ENCODE peak calls at places on chromosomes 3 and 15, in four cellular contexts. W is neuronal stem cell, I is IMR-90, Q is H1. M is an unnamed sample. For H3K36me3, the result is how much of the 10 kb centered on the place peaks cover.

GRCh38 chr15:65583701-65584100 is 27.2 kb downstream of the INTS14 start:
- DNase-seq in W (peak), I (peak), Q (no peak), M (no peak)

GRCh38 chr15:55764398-55764797 is 21.4 kb upstream of the PRTG start:
- DNase-seq in W (no peak), I (no peak), Q (no peak), M (no peak)

GRCh38 chr3:31534036-31534435 is 1.3 kb downstream of the STT3B start:
- DNase-seq in W (no peak), I (peak), Q (no peak), M (no peak)

GRCh38 chr15:47184405-47185221 is 532.7 kb upstream of the SEMA6D start:
- DNase-seq in W (peak), I (peak), Q (no peak), M (peak)

GRCh38 chr3:11482024-11482423 is 161.7 kb downstream of the VGLL4 start:
- DNase-seq in W (no peak), I (peak), Q (no peak), M (no peak)

GRCh38 chr3:197430961-197431910 is 124.5 kb downstream of the BDH1 start:
- DNase-seq in W (no peak), I (peak), Q (no peak), M (no peak)

GRCh38 chr15:40338041-40338657 is 2.6 kb downstream of the CCDC9B start:
- DNase-seq in W (peak), I (peak), Q (no peak), M (peak)

GRCh38 chr3:135995766-135996165 is 30.2 kb downstream of the PPP2R3A start:
- DNase-seq in W (no peak), I (peak), Q (no peak), M (no peak)

GRCh38 chr3:126544596-126545281 is 14.0 kb downstream of the C3orf22 start:
- DNase-seq in W (no peak), I (no peak), Q (no peak), M (no peak)

GRCh38 chr3:181458857-181459256 is 252.9 kb upstream of the SOX2 start:
- DNase-seq in W (no peak), I (no peak), Q (no peak), M (no peak)

GRCh38 chr15:77387355-77388105 is 32.4 kb downstream of the PEAK1 start:
- DNase-seq in W (no peak), I (peak), Q (no peak), M (no peak)

GRCh38 chr3:42685891-42686820 is 819 bp downstream of the KLHL40 start:
- DNase-seq in W (no peak), I (no peak), Q (no peak), M (no peak)

GRCh38 chr15:85289677-85290365 is 90.6 kb upstream of the AKAP13 start:
- DNase-seq in W (no peak), I (peak), Q (no peak), M (no peak)

GRCh38 chr3:23659274-23659673 is 146.5 kb upstream of the UBE2E1 start:
- DNase-seq in W (no peak), I (no peak), Q (no peak), M (no peak)

GRCh38 chr3:127628788-127629456 is at the start of gene PODXL2:
- DNase-seq in W (peak), I (peak), Q (peak), M (peak)

GRCh38 chr3:24857945-24858344 is 363.3 kb upstream of the THRB start:
- DNase-seq in W (no peak), I (no peak), Q (no peak), M (no peak)

GRCh38 chr3:175861916-175862315 is 1002.8 kb downstream of the NAALADL2 start:
- DNase-seq in W (no peak), I (no peak), Q (no peak), M (no peak)

GRCh38 chr3:55000546-55000945 is 72.7 kb upstream of the LRTM1 start:
- DNase-seq in W (no peak), I (peak), Q (no peak), M (peak)

GRCh38 chr3:37737134-37737533 is 124.5 kb upstream of the CTDSPL start:
- DNase-seq in W (no peak), I (no peak), Q (no peak), M (no peak)

GRCh38 chr3:177551431-177551836 is 354.2 kb upstream of the TBL1XR1 start:
- DNase-seq in W (no peak), I (no peak), Q (no peak), M (no peak)

GRCh38 chr3:39141211-39141995 is 12.0 kb downstream of the CSRNP1 start:
- DNase-seq in W (no peak), I (peak), Q (no peak), M (peak)

GRCh38 chr3:9468460-9468859 is 71.0 kb downstream of the SETD5 start:
- DNase-seq in W (no peak), I (peak), Q (no peak), M (no peak)

GRCh38 chr3:170563712-170564423 is 22.0 kb downstream of the SLC7A14 start:
- DNase-seq in W (no peak), I (peak), Q (no peak), M (no peak)

GRCh38 chr3:14459384-14459783 is 57.0 kb downstream of the SLC6A6 start:
- DNase-seq in W (no peak), I (no peak), Q (no peak), M (no peak)

GRCh38 chr3:172569128-172570008 is 46.1 kb upstream of the TNFSF10 start:
- DNase-seq in W (no peak), I (no peak), Q (no peak), M (no peak)

GRCh38 chr3:152902141-152902669 is 67.3 kb downstream of the P2RY1 start:
- DNase-seq in W (no peak), I (no peak), Q (no peak), M (peak)

GRCh38 chr15:101244039-101244781 is 7.6 kb downstream of the CHSY1 start:
- DNase-seq in W (no peak), I (peak), Q (no peak), M (no peak)

GRCh38 chr15:62359416-62359815 is 194.3 kb upstream of the C2CD4B start:
- DNase-seq in W (no peak), I (no peak), Q (no peak), M (peak)

GRCh38 chr3:61707492-61707891 is 146.1 kb downstream of the PTPRG start:
- DNase-seq in W (no peak), I (no peak), Q (no peak), M (no peak)

GRCh38 chr15:94312946-94313345 is 81.6 kb downstream of the MCTP2 start:
- DNase-seq in W (no peak), I (no peak), Q (no peak), M (peak)

GRCh38 chr3:100732435-100732834 is 23.1 kb downstream of the TFG start:
- DNase-seq in W (no peak), I (no peak), Q (no peak), M (no peak)

GRCh38 chr3:87229113-87229512 is 2.0 kb downstream of the CHMP2B start:
- DNase-seq in W (no peak), I (no peak), Q (no peak), M (no peak)

GRCh38 chr3:108159865-108160264 is 62.4 kb downstream of the IFT57 start:
- DNase-seq in W (no peak), I (peak), Q (no peak), M (peak)

GRCh38 chr3:18189651-18190050 is 235.5 kb downstream of the SATB1 start:
- DNase-seq in W (no peak), I (peak), Q (no peak), M (no peak)

GRCh38 chr3:106277731-106278130 is 408.9 kb upstream of the CBLB start:
- DNase-seq in W (no peak), I (no peak), Q (no peak), M (no peak)

GRCh38 chr15:90442423-90442822 is 54.4 kb downstream of the IQGAP1 start:
- DNase-seq in W (no peak), I (no peak), Q (no peak), M (no peak)
- H3K36me3 ChIP-seq in W (under half), I (under half), Q (under half), M (under half)

DNA sequence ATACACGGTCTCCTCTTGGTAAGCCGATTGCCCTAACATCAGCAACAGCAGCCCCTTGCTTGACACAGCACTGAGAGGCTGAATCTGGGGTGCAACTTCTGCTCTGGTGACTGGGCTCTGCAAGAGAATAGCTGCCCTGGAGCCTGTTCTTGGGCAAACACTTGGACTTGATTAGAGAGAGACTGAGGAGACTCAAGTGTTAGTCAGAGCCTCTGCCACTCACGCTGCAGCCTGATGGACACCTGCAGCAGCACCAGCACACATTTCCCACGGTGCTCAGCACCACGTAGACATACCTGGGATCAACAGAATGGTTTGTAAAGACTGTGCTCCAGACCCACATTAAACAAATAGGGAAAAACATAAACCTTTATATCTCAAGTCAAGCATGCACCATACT is 35.8 kb upstream of the UMPS start:
- DNase-seq in W (no peak), I (no peak), Q (no peak), M (no peak)
- H3K14ac ChIP-seq in W (no peak), I (no peak), Q (no peak), M (no peak)

GRCh38 chr3:62875103-62876002 is at the start of gene CADPS:
- DNase-seq in W (no peak), I (no peak), Q (no peak), M (no peak)

GRCh38 chr3:62872318-62872717 is 2.9 kb downstream of the CADPS start:
- DNase-seq in W (no peak), I (no peak), Q (no peak), M (no peak)

GRCh38 chr3:62873672-62874397 is 1.4 kb downstream of the CADPS start:
- DNase-seq in W (peak), I (no peak), Q (peak), M (no peak)

GRCh38 chr3:62876064-62876463 is 848 bp upstream of the CADPS start:
- DNase-seq in W (peak), I (peak), Q (no peak), M (peak)

GRCh38 chr3:62874398-62875102 is 666 bp downstream of the CADPS start:
- DNase-seq in W (no peak), I (no peak), Q (no peak), M (no peak)
- H3K23ac ChIP-seq in W (peak), I (no peak), Q (no peak), M (no peak)

GRCh38 chr3:138066972-138067371 is 48.4 kb downstream of the DZIP1L start:
- DNase-seq in W (no peak), I (peak), Q (no peak), M (no peak)
- H3K36me3 ChIP-seq in W (under half), I (under half), Q (under half), M (under half)